ENCODE peak calls at places on chromosomes 4 and X, in six cellular contexts. V is KG1; D is M059J; X is substantia nigra; I is activated CD4-positive, alpha-beta T cell treated with anti-CD3 and anti-CD28 coated beads, Interleukin-2, amount 50 U/mL, for 1 hour; Z is NCI-H510A treated with DMSO at 0.1 percent for 48 hours. K is an unnamed sample.

GRCh38 chr4:10582059-10582686 is 102.4 kb downstream of the CLNK start:
- DNase-seq in V (no peak), D (peak; percentile 51), X (no peak), I (no peak), Z (peak; percentile 56), K (peak; percentile 54)

GRCh38 chr4:88794952-88795351 is 97.3 kb upstream of the NAP1L5 start:
- DNase-seq in V (no peak), D (no peak), X (no peak), I (no peak), Z (no peak), K (no peak)

GRCh38 chrX:96436105-96436504 is 248.5 kb upstream of the DIAPH2 start:
- DNase-seq in V (no peak), D (peak; percentile 29), X (no peak), I (no peak), Z (no peak), K (no peak)

GRCh38 chr4:143240920-143241319 is 56.2 kb downstream of the USP38 start:
- DNase-seq in V (no peak), D (no peak), X (no peak), I (no peak), Z (no peak), K (no peak)

GRCh38 chr4:100797356-100797755 is 279.5 kb upstream of the EMCN start:
- DNase-seq in V (no peak), D (no peak), X (no peak), I (no peak), Z (no peak), K (no peak)

GRCh38 chr4:185713731-185714130 is 98.3 kb downstream of the SORBS2 start:
- DNase-seq in V (no peak), D (no peak), X (no peak), I (no peak), Z (no peak), K (no peak)

GRCh38 chr4:69957209-69957608 is 8.3 kb downstream of the CSN2 start:
- DNase-seq in V (no peak), D (no peak), X (no peak), I (no peak), Z (no peak), K (no peak)

GRCh38 chr4:96473246-96473645 is 633.4 kb downstream of the PDHA2 start:
- DNase-seq in V (no peak), D (no peak), X (no peak), I (no peak), Z (no peak), K (no peak)

GRCh38 chr4:124044867-124045266 is 648.3 kb downstream of the SPRY1 start:
- DNase-seq in V (no peak), D (no peak), X (no peak), I (no peak), Z (no peak), K (no peak)

GRCh38 chrX:37825225-37825842 is 22.0 kb downstream of the DYNLT3 start:
- DNase-seq in V (peak; percentile 13), D (peak; percentile 50), X (peak; percentile 0), I (peak; percentile 50), Z (peak; percentile 33), K (peak; percentile 8)

GRCh38 chr4:74407891-74408290 is 37.0 kb upstream of the AREG start:
- DNase-seq in V (no peak), D (no peak), X (no peak), I (no peak), Z (no peak), K (no peak)

GRCh38 chrX:53940180-53940579 is 104.1 kb downstream of the PHF8 start:
- DNase-seq in V (no peak), D (no peak), X (no peak), I (no peak), Z (no peak), K (no peak)

GRCh38 chr4:89056953-89057398 is at the start of gene FAM13A:
- DNase-seq in V (peak; percentile 55), D (peak; percentile 93), X (peak; percentile 8), I (no peak), Z (peak; percentile 89), K (peak; percentile 91)

GRCh38 chrX:11241720-11242119 is 51.5 kb upstream of the AMELX start:
- DNase-seq in V (no peak), D (no peak), X (no peak), I (no peak), Z (no peak), K (no peak)

GRCh38 chr4:12703076-12703475 is 781.1 kb downstream of the RAB28 start:
- DNase-seq in V (no peak), D (no peak), X (no peak), I (no peak), Z (peak; percentile 12), K (no peak)

GRCh38 chrX:84340981-84341380 is 153.0 kb upstream of the RPS6KA6 start:
- DNase-seq in V (no peak), D (peak; percentile 15), X (no peak), I (no peak), Z (no peak), K (no peak)

GRCh38 chr4:144705861-144706590 is 60.1 kb downstream of the HHIP start:
- DNase-seq in V (no peak), D (peak; percentile 62), X (no peak), I (no peak), Z (no peak), K (no peak)

GRCh38 chrX:67288958-67289641 is 254.7 kb upstream of the AR start:
- DNase-seq in V (no peak), D (no peak), X (no peak), I (no peak), Z (no peak), K (no peak)

GRCh38 chr4:54668031-54668611 is 10.4 kb downstream of the KIT start:
- DNase-seq in V (no peak), D (no peak), X (no peak), I (no peak), Z (no peak), K (no peak)

GRCh38 chrX:153029875-153030274 is 26.4 kb upstream of the PNMA3 start:
- DNase-seq in V (no peak), D (no peak), X (no peak), I (no peak), Z (no peak), K (no peak)

GRCh38 chr4:55547461-55547770 is 707 bp upstream of the CLOCK start:
- DNase-seq in V (no peak), D (no peak), X (peak; percentile 19), I (no peak), Z (peak; percentile 74), K (no peak)

GRCh38 chr4:20253799-20254409 is 2.2 kb downstream of the SLIT2 start:
- DNase-seq in V (no peak), D (peak; percentile 55), X (no peak), I (no peak), Z (no peak), K (no peak)

GRCh38 chr4:14862881-14863280 is 139.4 kb upstream of the CPEB2 start:
- DNase-seq in V (no peak), D (no peak), X (no peak), I (no peak), Z (no peak), K (no peak)

GRCh38 chrX:14676431-14676830 is 147.1 kb downstream of the GLRA2 start:
- DNase-seq in V (no peak), D (peak; percentile 62), X (no peak), I (no peak), Z (no peak), K (no peak)

GRCh38 chr4:182913036-182913435 is 4.2 kb downstream of the DCTD start:
- DNase-seq in V (no peak), D (no peak), X (no peak), I (no peak), Z (no peak), K (no peak)